ENCODE peak calls at places on chromosomes 1 and 21, in six cellular contexts. One of them, this sample, is unnamed.

GRCh38 chr1:10575616-10576015 is 100.9 kb downstream of the PEX14 start:
- DNase-seq in HepG2: no peak
- DNase-seq in GM12878: no peak
- DNase-seq in H1: no peak
- DNase-seq in GM12891: no peak
- DNase-seq in K562: no peak
- DNase-seq in this sample: no peak

GRCh38 chr1:26690157-26690556 is 5.7 kb upstream of the ARID1A start:
- DNase-seq in K562: peak
- DNase-seq in H1: no peak
- DNase-seq in GM12891: no peak
- DNase-seq in HepG2: no peak
- DNase-seq in GM12878: no peak
- DNase-seq in this sample: no peak

GRCh38 chr1:114219247-114219872 is 65.7 kb upstream of the SYT6 start:
- DNase-seq in HepG2: no peak
- DNase-seq in H1: no peak
- DNase-seq in K562: peak
- DNase-seq in GM12878: no peak
- DNase-seq in GM12891: no peak
- DNase-seq in this sample: no peak

GRCh38 chr1:56064705-56065104 is 514.7 kb downstream of the PLPP3 start:
- DNase-seq in K562: no peak
- DNase-seq in H1: no peak
- DNase-seq in HepG2: no peak
- DNase-seq in GM12878: no peak
- DNase-seq in GM12891: no peak
- DNase-seq in this sample: no peak

GRCh38 chr1:215637041-215637573 is 70.0 kb downstream of the KCTD3 start:
- DNase-seq in H1: no peak
- DNase-seq in GM12878: no peak
- DNase-seq in HepG2: peak
- DNase-seq in K562: no peak
- DNase-seq in GM12891: no peak
- DNase-seq in this sample: no peak

GRCh38 chr1:44016081-44016874 is 15.0 kb downstream of the SLC6A9 start:
- DNase-seq in H1: no peak
- DNase-seq in K562: no peak
- DNase-seq in GM12891: no peak
- DNase-seq in HepG2: no peak
- DNase-seq in GM12878: no peak
- DNase-seq in this sample: no peak

GRCh38 chr21:39314155-39315027 is 959 bp upstream of the BRWD1 start:
- DNase-seq in HepG2: peak
- DNase-seq in H1: no peak
- DNase-seq in GM12891: peak
- DNase-seq in K562: peak
- DNase-seq in GM12878: no peak
- DNase-seq in this sample: no peak

GRCh38 chr1:160354388-160354985 is 11.3 kb downstream of the NCSTN start:
- DNase-seq in HepG2: peak
- DNase-seq in GM12878: no peak
- DNase-seq in K562: peak
- DNase-seq in GM12891: no peak
- DNase-seq in H1: no peak
- DNase-seq in this sample: no peak

GRCh38 chr1:31588751-31589515 is 12.6 kb downstream of the TINAGL1 start:
- DNase-seq in GM12891: no peak
- DNase-seq in HepG2: no peak
- DNase-seq in K562: no peak
- DNase-seq in GM12878: no peak
- DNase-seq in H1: no peak
- DNase-seq in this sample: no peak

GRCh38 chr1:54995835-54996234 is 2.9 kb upstream of the BSND start:
- DNase-seq in HepG2: no peak
- DNase-seq in GM12891: no peak
- DNase-seq in GM12878: no peak
- DNase-seq in H1: no peak
- DNase-seq in K562: no peak
- DNase-seq in this sample: no peak

GRCh38 chr1:3468236-3469103 is 14.0 kb downstream of the ARHGEF16 start:
- DNase-seq in GM12891: no peak
- DNase-seq in GM12878: no peak
- DNase-seq in H1: no peak
- DNase-seq in HepG2: no peak
- DNase-seq in K562: no peak
- DNase-seq in this sample: no peak

GRCh38 chr1:84339503-84339902 is 38.0 kb downstream of the SAMD13 start:
- DNase-seq in K562: no peak
- DNase-seq in H1: no peak
- DNase-seq in GM12878: no peak
- DNase-seq in HepG2: no peak
- DNase-seq in GM12891: no peak
- DNase-seq in this sample: no peak

GRCh38 chr1:8789314-8790214 is 27.9 kb downstream of the RERE start:
- DNase-seq in GM12891: no peak
- DNase-seq in HepG2: no peak
- DNase-seq in H1: peak
- DNase-seq in K562: peak
- DNase-seq in GM12878: no peak
- DNase-seq in this sample: no peak

GRCh38 chr1:214187152-214187900 is 93.6 kb upstream of the SMYD2 start:
- DNase-seq in GM12891: no peak
- DNase-seq in K562: no peak
- DNase-seq in HepG2: no peak
- DNase-seq in H1: no peak
- DNase-seq in GM12878: no peak
- DNase-seq in this sample: no peak

GRCh38 chr1:214187933-214188332 is 93.0 kb upstream of the SMYD2 start:
- DNase-seq in GM12878: no peak
- DNase-seq in GM12891: no peak
- DNase-seq in K562: no peak
- DNase-seq in H1: no peak
- DNase-seq in HepG2: no peak
- DNase-seq in this sample: no peak

GRCh38 chr1:214188835-214189234 is 92.1 kb upstream of the SMYD2 start:
- DNase-seq in K562: no peak
- DNase-seq in HepG2: no peak
- DNase-seq in H1: no peak
- DNase-seq in GM12878: no peak
- DNase-seq in GM12891: no peak
- DNase-seq in this sample: no peak

GRCh38 chr1:214184992-214185391 is 96.0 kb upstream of the SMYD2 start:
- DNase-seq in GM12891: no peak
- DNase-seq in GM12878: no peak
- DNase-seq in HepG2: no peak
- DNase-seq in K562: no peak
- DNase-seq in H1: no peak
- DNase-seq in this sample: no peak

DNA sequence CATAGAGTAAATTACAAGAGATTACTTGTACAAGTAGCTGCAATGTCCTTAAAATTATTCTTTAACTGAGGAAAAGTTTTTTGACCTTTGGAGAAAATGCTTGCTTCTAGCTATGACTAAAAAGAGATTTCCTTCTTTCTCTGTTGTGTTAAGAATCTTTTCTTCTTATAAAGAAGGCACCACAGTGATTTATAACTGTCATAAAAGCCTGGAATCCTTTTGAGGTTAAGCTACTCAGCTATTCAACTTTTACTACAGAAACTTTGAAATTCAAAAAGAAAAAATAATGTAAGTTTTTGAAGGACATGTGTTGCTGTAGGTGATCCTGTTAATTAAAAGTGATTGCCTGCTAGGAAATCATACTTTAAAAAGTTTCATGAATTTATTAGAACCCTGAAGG is 94.8 kb upstream of the SMYD2 start:
- DNase-seq in GM12891: no peak
- DNase-seq in K562: no peak
- DNase-seq in H1: no peak
- DNase-seq in GM12878: no peak
- DNase-seq in HepG2: no peak
- DNase-seq in this sample: no peak
- TF ChIP-seq TAF1 in GM12891: no peak
- TF ChIP-seq TAF1 in K562: no peak
- TF ChIP-seq TAF1 in H1: no peak
- TF ChIP-seq TAF1 in GM12878: no peak
- TF ChIP-seq TAF1 in HepG2: no peak
- TF ChIP-seq TAF1 in this sample: no peak

DNA sequence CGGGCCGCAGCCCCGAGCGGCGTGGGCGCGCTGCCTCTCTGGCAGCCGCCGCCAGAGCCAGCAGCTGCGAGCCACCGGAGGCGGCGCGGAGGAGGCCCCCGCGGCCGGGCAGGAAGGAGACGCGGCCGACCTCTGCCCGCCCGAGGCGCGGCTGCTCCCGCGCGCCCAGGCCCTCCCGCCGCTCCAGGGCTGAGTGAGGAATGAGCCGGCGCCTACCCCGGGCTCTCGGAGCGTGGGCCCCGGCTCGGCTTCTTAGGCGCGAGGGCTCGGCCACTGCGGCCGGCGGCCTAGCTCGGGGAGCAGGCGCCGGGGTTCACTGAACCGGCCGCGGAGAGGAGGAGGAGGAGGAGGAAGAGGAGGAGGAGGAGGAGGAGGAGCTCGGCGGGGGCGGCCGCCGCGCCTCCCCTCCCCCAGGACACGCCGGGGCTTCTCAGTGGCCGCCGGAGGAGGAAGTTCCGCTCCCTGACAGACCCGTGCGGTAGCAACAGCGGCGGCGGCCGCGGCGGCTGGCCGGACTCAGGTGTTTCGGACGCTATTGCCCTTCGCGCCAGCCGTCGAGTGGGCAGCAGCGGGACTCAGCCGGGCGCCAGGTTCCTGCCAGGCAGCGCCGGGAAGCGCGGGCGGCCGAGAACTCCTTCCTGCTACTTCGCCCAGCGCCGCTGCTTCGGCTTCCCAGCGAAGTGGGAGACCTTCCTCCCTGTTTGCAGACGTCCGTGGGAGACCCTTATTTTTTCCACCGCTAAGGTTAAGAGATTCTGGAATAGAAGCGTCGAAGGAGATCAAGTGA is at the start of gene MAN1A2:
- DNase-seq in H1: peak
- DNase-seq in K562: peak
- DNase-seq in GM12878: peak
- DNase-seq in GM12891: peak
- DNase-seq in HepG2: peak
- DNase-seq in this sample: peak
- TF ChIP-seq POLR2A in H1: no peak
- TF ChIP-seq POLR2A in K562: peak
- TF ChIP-seq POLR2A in GM12878: peak
- TF ChIP-seq POLR2A in GM12891: peak
- TF ChIP-seq POLR2A in HepG2: peak
- TF ChIP-seq POLR2A in this sample: peak

GRCh38 chr1:19442150-19443096 is 42.9 kb downstream of the CAPZB start:
- DNase-seq in GM12878: no peak
- DNase-seq in H1: no peak
- DNase-seq in HepG2: no peak
- DNase-seq in K562: no peak
- DNase-seq in GM12891: no peak
- DNase-seq in this sample: no peak
- TF ChIP-seq POLR2AphosphoS5 in GM12878: no peak
- TF ChIP-seq POLR2AphosphoS5 in H1: no peak
- TF ChIP-seq POLR2AphosphoS5 in HepG2: no peak
- TF ChIP-seq POLR2AphosphoS5 in K562: no peak
- TF ChIP-seq POLR2AphosphoS5 in GM12891: no peak
- TF ChIP-seq POLR2AphosphoS5 in this sample: no peak

GRCh38 chr21:32349333-32349944 is 43.4 kb downstream of the URB1 start:
- DNase-seq in GM12878: no peak
- DNase-seq in HepG2: no peak
- DNase-seq in K562: no peak
- DNase-seq in H1: no peak
- DNase-seq in GM12891: no peak
- DNase-seq in this sample: no peak

GRCh38 chr21:32348604-32349332 is 44.0 kb downstream of the URB1 start:
- DNase-seq in HepG2: no peak
- DNase-seq in H1: no peak
- DNase-seq in K562: no peak
- DNase-seq in GM12891: no peak
- DNase-seq in GM12878: no peak
- DNase-seq in this sample: no peak

GRCh38 chr21:32347887-32348450 is 44.8 kb downstream of the URB1 start:
- DNase-seq in GM12878: no peak
- DNase-seq in HepG2: no peak
- DNase-seq in H1: no peak
- DNase-seq in GM12891: no peak
- DNase-seq in K562: no peak
- DNase-seq in this sample: no peak

GRCh38 chr21:32346951-32347350 is 45.9 kb downstream of the URB1 start:
- DNase-seq in K562: no peak
- DNase-seq in GM12878: no peak
- DNase-seq in H1: no peak
- DNase-seq in HepG2: no peak
- DNase-seq in GM12891: no peak
- DNase-seq in this sample: no peak

GRCh38 chr21:32347351-32347750 is 45.5 kb downstream of the URB1 start:
- DNase-seq in HepG2: no peak
- DNase-seq in GM12891: no peak
- DNase-seq in GM12878: no peak
- DNase-seq in K562: no peak
- DNase-seq in H1: no peak
- DNase-seq in this sample: no peak
- TF ChIP-seq TAF1 in HepG2: no peak
- TF ChIP-seq TAF1 in GM12891: no peak
- TF ChIP-seq TAF1 in GM12878: no peak
- TF ChIP-seq TAF1 in K562: no peak
- TF ChIP-seq TAF1 in H1: no peak
- TF ChIP-seq TAF1 in this sample: no peak

GRCh38 chr1:77683142-77683835 is 831 bp upstream of the ZZZ3 start:
- DNase-seq in HepG2: peak
- DNase-seq in GM12891: peak
- DNase-seq in K562: peak
- DNase-seq in H1: peak
- DNase-seq in GM12878: peak
- DNase-seq in this sample: peak
- TF ChIP-seq POLR2A in HepG2: peak
- TF ChIP-seq POLR2A in GM12891: no peak
- TF ChIP-seq POLR2A in K562: peak
- TF ChIP-seq POLR2A in H1: peak
- TF ChIP-seq POLR2A in GM12878: peak
- TF ChIP-seq POLR2A in this sample: peak

GRCh38 chr1:246001142-246001812 is 505.8 kb downstream of the SMYD3 start:
- DNase-seq in HepG2: no peak
- DNase-seq in GM12891: no peak
- DNase-seq in K562: no peak
- DNase-seq in GM12878: no peak
- DNase-seq in H1: no peak
- DNase-seq in this sample: no peak
- TF ChIP-seq POLR2AphosphoS5 in HepG2: no peak
- TF ChIP-seq POLR2AphosphoS5 in GM12891: no peak
- TF ChIP-seq POLR2AphosphoS5 in K562: no peak
- TF ChIP-seq POLR2AphosphoS5 in GM12878: no peak
- TF ChIP-seq POLR2AphosphoS5 in H1: no peak
- TF ChIP-seq POLR2AphosphoS5 in this sample: no peak